ENCODE peak calls at places on chromosome 16, in five cellular contexts. N is IMR-90, Q is H9, X is neuronal stem cell, S is mesendoderm. H is an unnamed sample.

GRCh38 chr16:87319997-87320491 is 2.9 kb upstream of the C16orf95 start:
- DNase-seq in N (no peak), Q (no peak), S (no peak), X (no peak), H (no peak)

GRCh38 chr16:51132484-51132883 is 18.6 kb downstream of the SALL1 start:
- DNase-seq in N (no peak), X (no peak), Q (no peak), S (peak), H (no peak)

GRCh38 chr16:20866161-20866772 is 33.9 kb downstream of the DCUN1D3 start:
- DNase-seq in X (peak), N (peak), S (peak), Q (peak), H (peak)

GRCh38 chr16:69469807-69470561 is 45.6 kb downstream of the CYB5B start:
- DNase-seq in X (no peak), N (no peak), Q (no peak), S (no peak), H (no peak)

GRCh38 chr16:48960830-48961229 is 320.8 kb downstream of the CBLN1 start:
- DNase-seq in N (no peak), Q (no peak), X (no peak), S (no peak), H (no peak)

GRCh38 chr16:81707411-81708321 is 71.4 kb upstream of the PLCG2 start:
- DNase-seq in S (no peak), X (no peak), Q (no peak), N (peak), H (peak)

GRCh38 chr16:10870137-10870776 is 6.7 kb upstream of the CIITA start:
- DNase-seq in X (no peak), N (no peak), S (no peak), Q (no peak), H (no peak)

GRCh38 chr16:65415460-65415859 is 293.6 kb upstream of the CDH11 start:
- DNase-seq in N (peak), Q (no peak), X (no peak), S (peak), H (peak)

GRCh38 chr16:20966746-20967145 is 66.2 kb downstream of the LYRM1 start:
- DNase-seq in S (no peak), Q (no peak), X (no peak), N (no peak), H (no peak)

GRCh38 chr16:77834600-77834963 is 46.2 kb downstream of the VAT1L start:
- DNase-seq in X (no peak), Q (no peak), S (peak), N (peak), H (peak)

GRCh38 chr16:47732806-47733150 is 271.6 kb downstream of the PHKB start:
- DNase-seq in Q (peak), N (peak), X (no peak), S (peak), H (peak)

GRCh38 chr16:49127103-49127502 is 154.5 kb downstream of the CBLN1 start:
- DNase-seq in N (no peak), S (peak), Q (no peak), X (peak), H (no peak)

GRCh38 chr16:77410449-77410848 is 24.4 kb downstream of the ADAMTS18 start:
- DNase-seq in S (no peak), X (no peak), N (no peak), Q (no peak), H (no peak)

GRCh38 chr16:580141-580945 is 9.5 kb upstream of the RAB40C start:
- DNase-seq in S (no peak), X (no peak), Q (no peak), N (no peak), H (no peak)

GRCh38 chr16:578870-579405 is 9.2 kb downstream of the PIGQ start:
- DNase-seq in S (peak), X (peak), Q (peak), N (peak), H (peak)

GRCh38 chr16:582218-582613 is 7.7 kb upstream of the RAB40C start:
- DNase-seq in Q (no peak), S (no peak), N (no peak), X (no peak), H (no peak)

GRCh38 chr16:582614-583331 is 7.1 kb upstream of the RAB40C start:
- DNase-seq in X (no peak), Q (no peak), N (no peak), S (no peak), H (no peak)

GRCh38 chr16:580946-581498 is 8.8 kb upstream of the RAB40C start:
- DNase-seq in Q (no peak), S (no peak), N (no peak), X (no peak), H (no peak)
- H3K4ac ChIP-seq in Q (no peak), S (no peak), N (no peak), X (no peak), H (no peak)

DNA sequence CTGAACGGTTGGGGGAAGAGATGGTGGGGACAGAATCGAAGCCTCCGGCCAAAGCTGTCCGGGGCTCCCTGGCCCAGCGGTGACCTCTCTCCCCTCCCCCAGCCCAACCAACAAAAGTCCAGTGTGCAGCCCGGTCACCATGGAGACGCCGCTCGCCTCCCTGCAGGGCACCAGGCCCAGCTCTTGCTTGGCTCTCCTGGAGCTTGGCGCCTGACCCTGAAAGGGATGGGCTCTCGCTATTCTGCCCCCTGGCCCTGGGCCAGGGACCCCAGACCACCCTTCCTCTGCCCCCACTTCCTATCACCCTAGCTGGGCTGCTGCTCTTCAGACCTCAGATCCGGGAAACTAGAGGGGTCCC is 1.3 kb downstream of the METRN start:
- DNase-seq in X (peak), S (peak), N (no peak), Q (peak), H (peak)
- H3K9ac ChIP-seq in X (peak), S (no peak), N (peak), Q (no peak), H (peak)

DNA sequence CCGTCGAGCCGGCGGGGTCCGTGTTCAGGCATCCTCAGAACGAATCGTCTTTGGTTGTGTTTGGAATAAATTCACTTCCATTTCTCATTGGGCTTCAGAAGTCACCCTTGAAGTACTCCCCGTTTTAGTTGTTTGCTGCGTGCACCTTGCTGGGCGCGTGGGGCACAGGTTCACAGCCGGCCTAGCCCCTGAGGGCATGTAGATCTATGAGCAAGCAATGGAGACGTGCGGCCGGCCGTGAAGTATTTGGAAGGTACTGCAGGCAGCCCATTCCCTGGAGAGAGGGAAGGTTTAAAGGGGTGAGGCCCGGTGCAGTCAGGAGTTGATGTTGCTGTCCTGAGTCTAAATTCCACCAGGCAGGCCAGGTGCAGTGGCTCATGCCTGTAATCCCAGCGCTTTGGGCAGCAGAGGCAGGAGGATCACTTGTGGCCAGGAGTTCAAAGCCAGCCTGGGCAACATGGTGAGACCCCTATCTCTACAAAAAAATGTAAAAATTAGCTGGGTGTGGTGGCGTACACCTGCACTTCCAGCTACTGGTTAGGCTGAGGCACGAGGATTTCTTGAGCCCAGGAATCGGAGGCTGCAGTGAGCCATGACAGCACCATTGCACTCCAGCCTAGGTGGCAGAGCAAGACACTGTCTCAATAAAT is 725 bp downstream of the ACSF3 start:
- DNase-seq in Q (no peak), N (no peak), X (no peak), S (peak), H (peak)
- H3K4ac ChIP-seq in Q (no peak), N (peak), X (peak), S (peak), H (peak)

DNA sequence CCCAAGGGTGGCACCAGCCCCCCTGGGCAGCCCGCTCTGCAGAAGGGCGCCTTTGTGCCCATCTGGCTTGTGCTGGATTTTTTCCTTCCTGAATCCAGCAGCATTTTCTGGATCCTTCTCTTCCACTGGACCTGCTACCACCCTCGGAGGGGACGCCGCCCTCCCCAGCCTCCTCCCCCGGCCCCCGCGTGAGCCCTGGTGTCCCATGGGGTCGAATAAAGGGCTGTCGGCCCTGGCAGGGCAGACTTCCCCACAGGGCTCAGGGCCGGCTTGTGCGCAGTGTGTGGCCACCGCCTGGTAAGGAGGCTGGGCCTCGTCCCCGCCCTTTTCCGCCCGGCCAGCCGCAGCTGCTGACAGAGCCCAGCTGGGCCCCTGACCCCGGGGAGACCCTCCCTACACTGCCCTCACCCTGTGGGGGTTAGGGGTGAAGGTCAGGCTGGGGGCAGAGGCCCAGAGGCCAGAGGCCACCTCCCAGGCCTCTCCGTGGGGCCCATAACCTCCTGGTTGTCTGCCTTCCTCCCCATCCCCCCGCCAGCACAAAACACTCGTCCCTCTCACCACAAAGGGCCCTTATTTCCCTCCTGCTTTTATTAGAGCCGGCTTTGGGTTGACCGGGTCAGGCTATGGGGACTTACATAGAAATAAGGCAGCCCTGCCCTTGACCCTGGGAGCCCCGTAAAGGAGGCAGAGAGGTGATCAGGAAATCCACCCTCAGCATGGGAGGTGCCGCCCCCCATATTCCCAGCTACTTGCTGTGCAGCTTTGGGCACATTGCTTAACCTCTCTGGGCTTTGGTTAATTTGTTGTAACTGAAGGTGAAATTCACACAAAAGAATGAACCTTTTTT is 179.3 kb upstream of the CIBAR2 start:
- DNase-seq in N (no peak), X (peak), Q (no peak), S (no peak), H (peak)
- H3K9ac ChIP-seq in N (no peak), X (peak), Q (no peak), S (no peak), H (no peak)

GRCh38 chr16:1747934-1748333 is 23.4 kb downstream of the NME3 start:
- DNase-seq in Q (no peak), X (no peak), S (no peak), N (no peak), H (no peak)

GRCh38 chr16:1744338-1744840 is 27.0 kb downstream of the NME3 start:
- DNase-seq in N (no peak), S (no peak), Q (no peak), X (no peak), H (no peak)

GRCh38 chr16:1745181-1745899 is 26.0 kb downstream of the NME3 start:
- DNase-seq in S (peak), X (no peak), N (peak), Q (no peak), H (peak)

GRCh38 chr16:1746693-1747195 is 24.6 kb downstream of the NME3 start:
- DNase-seq in S (no peak), X (no peak), N (no peak), Q (no peak), H (peak)

DNA sequence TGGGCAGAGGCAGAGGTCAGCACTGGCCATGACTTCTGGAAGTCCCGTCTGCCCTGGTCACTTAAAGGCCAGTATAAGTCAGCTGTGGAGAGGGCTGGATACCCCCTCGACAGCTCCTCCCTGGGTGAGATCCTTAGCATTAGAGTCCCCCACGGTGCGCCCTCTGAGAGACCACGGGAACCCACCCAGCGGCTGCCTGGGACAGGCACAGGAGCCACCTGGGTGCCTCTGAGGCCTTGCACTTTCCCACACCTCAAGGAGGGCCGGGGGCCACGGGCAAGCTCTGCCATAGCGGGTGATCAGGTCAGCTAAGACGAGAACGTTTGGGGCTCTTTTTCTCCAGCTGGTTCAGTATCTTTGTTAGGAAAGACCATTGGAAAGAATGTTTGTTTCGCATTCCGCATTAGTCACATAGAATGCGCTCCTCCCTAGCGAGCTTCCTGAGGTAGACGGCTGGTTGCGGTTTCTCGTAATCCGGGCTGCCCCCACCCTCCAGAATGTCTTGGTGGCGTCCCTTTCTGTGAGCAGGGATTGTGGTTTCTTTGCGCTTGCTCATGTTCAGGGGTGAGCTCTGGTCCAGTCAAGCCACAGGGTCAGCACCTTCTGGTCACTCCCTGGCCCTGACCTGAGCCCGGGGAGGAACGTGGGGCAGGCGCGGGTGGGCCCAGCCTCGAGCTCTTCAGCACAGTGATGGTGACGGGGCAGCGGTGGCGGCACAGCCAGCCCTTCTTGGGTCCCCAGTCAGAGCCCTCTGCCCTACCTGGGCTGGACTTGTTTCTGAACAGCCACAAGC is 25.2 kb downstream of the NME3 start:
- DNase-seq in Q (no peak), X (no peak), S (peak), N (peak), H (peak)
- H3K4ac ChIP-seq in Q (no peak), X (no peak), S (no peak), N (peak), H (peak)

GRCh38 chr16:1492923-1493745 is at the start of gene TELO2:
- DNase-seq in S (peak), Q (peak), X (peak), N (peak), H (peak)

GRCh38 chr16:1495281-1496262 is 2.4 kb downstream of the TELO2 start:
- DNase-seq in Q (no peak), N (no peak), S (no peak), X (no peak), H (no peak)

GRCh38 chr16:1494129-1494640 is 1.0 kb downstream of the TELO2 start:
- DNase-seq in S (peak), N (peak), X (no peak), Q (peak), H (peak)

GRCh38 chr16:1493746-1494094 is 560 bp downstream of the TELO2 start:
- DNase-seq in N (no peak), X (no peak), S (peak), Q (no peak), H (peak)

DNA sequence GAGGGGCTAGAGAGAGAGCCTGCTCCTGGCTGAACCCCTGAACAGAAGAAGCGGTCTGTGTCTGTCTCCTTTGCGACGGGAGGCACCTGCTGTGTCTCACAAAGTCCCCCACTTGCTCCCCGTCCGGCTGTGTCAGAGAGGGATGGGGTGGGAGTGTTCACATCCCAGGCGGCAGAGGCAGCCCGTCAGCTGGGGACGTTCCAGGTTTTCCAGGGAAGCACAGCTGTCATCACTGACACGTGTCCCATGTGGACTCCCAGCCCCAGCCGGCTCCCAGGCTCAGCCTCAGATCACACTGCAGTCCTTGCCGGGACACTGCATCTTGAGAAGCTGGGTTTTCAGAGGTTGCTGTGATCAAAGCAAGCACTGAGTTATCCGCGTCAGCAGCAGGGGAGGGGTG is 1.6 kb downstream of the TELO2 start:
- DNase-seq in S (no peak), X (no peak), Q (no peak), N (peak), H (no peak)
- H3K9ac ChIP-seq in S (no peak), X (no peak), Q (no peak), N (no peak), H (peak)

H was measured in mesenchymal stem cell.